ENCODE peak calls at places on chromosomes 13 and 19, in nine cellular contexts. U is WTC11, W is thoracic aorta, J is Calu3, O is HFF-Myc, H is psoas muscle, G is heart right ventricle, A is astrocyte of the spinal cord, R is NB4. S is an unnamed sample.

GRCh38 chr19:19305696-19306095 is 14.6 kb downstream of the SUGP1 start:
- DNase-seq in G (no peak), J (no peak), W (no peak), A (no peak), O (no peak), H (no peak), U (no peak), R (no peak), S (no peak)

GRCh38 chr13:42333613-42334328 is 61.8 kb downstream of the AKAP11 start:
- DNase-seq in O (no peak), U (no peak), R (peak; percentile 33), G (no peak), H (no peak), J (peak; percentile 12), A (peak; percentile 67), W (no peak), S (no peak)

GRCh38 chr19:6215701-6216235 is 64.0 kb downstream of the MLLT1 start:
- DNase-seq in R (no peak), J (no peak), H (no peak), U (no peak), A (no peak), G (no peak), W (no peak), O (no peak), S (no peak)

GRCh38 chr13:20713751-20714150 is 10.3 kb downstream of the IL17D start:
- DNase-seq in G (no peak), O (no peak), R (peak; percentile 38), J (no peak), H (peak; percentile 59), U (no peak), W (no peak), A (peak; percentile 57), S (no peak)

GRCh38 chr19:57803594-57804325 is 11.0 kb downstream of the ZNF552 start:
- DNase-seq in G (no peak), U (peak; percentile 69), R (no peak), J (peak; percentile 43), H (no peak), A (peak; percentile 93), O (peak; percentile 48), W (no peak), S (no peak)

GRCh38 chr13:59391696-59392095 is 772.0 kb downstream of the DIAPH3 start:
- DNase-seq in G (peak; percentile 85), R (peak; percentile 82), U (peak; percentile 48), O (peak; percentile 63), W (no peak), A (peak; percentile 75), J (peak; percentile 39), H (no peak), S (peak; percentile 47)

GRCh38 chr13:90591260-90591926 is 756.1 kb upstream of the MIR17HG start:
- DNase-seq in W (no peak), J (no peak), A (no peak), O (no peak), U (no peak), R (no peak), H (no peak), G (no peak), S (no peak)

GRCh38 chr13:83819156-83819555 is 63.1 kb downstream of the SLITRK1 start:
- DNase-seq in J (no peak), W (no peak), R (no peak), O (no peak), U (no peak), A (peak; percentile 50), H (no peak), G (no peak), S (no peak)

GRCh38 chr19:19514215-19514633 is 1.1 kb downstream of the TSSK6 start:
- DNase-seq in H (peak; percentile 74), W (no peak), U (no peak), J (no peak), A (peak; percentile 50), G (peak; percentile 85), R (no peak), O (no peak), S (peak; percentile 29)

GRCh38 chr19:40685016-40685526 is 5.4 kb downstream of the NUMBL start:
- DNase-seq in U (no peak), R (no peak), O (no peak), G (no peak), W (no peak), H (no peak), J (no peak), A (no peak), S (no peak)
- TF ChIP-seq CTCF in U (no peak), R (no peak), O (no peak), G (no peak), W (no peak), H (no peak), J (no peak), A (no peak), S (no peak)

DNA sequence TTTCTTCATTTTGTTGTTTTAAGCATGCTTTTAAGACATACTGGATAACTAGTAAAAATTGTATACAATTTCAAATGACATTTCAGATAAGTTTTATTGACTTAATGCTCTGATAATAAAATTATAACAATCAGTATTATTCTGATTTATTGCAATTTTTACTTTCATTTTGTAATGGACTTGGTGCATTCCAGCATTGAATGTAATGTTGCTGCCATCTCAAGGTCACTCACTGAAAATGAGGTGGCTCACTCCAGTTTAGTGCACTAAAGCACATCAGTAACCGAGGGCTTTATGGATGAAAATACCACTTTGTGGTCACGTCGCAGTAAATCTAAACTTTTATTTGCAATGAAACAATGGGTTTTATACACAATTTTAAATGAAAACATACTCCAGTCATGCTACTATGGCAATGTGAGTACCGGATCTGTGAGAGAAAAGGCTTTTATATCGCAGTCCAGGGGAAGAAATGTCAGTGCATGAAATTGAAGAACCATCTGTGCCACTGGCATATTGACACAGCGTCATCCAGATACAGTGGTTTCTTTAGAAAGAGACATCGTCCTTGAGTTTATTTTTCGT is 20.7 kb upstream of the ZNF507 start:
- DNase-seq in G (no peak), J (no peak), R (no peak), H (no peak), U (no peak), A (no peak), O (no peak), W (no peak), S (no peak)
- TF ChIP-seq CTCF in G (no peak), J (no peak), R (no peak), H (no peak), U (no peak), A (no peak), O (no peak), W (no peak), S (peak; percentile 2)

GRCh38 chr19:12838182-12838890 is at the start of gene MAST1:
- DNase-seq in G (no peak), H (peak; percentile 24), O (no peak), J (peak; percentile 61), A (no peak), W (no peak), U (peak; percentile 74), R (peak; percentile 59), S (no peak)
- TF ChIP-seq CTCF in G (peak; percentile 37), H (peak; percentile 48), O (no peak), J (peak; percentile 37), A (peak; percentile 35), W (no peak), U (peak; percentile 72), R (peak; percentile 22), S (peak; percentile 9)

GRCh38 chr13:22944378-22944777 is 236.4 kb upstream of the SGCG start:
- DNase-seq in G (no peak), U (peak; percentile 43), J (no peak), H (no peak), A (no peak), R (no peak), O (no peak), W (no peak), S (no peak)
- TF ChIP-seq CTCF in G (no peak), U (no peak), J (no peak), H (no peak), A (no peak), R (no peak), O (no peak), W (no peak), S (no peak)

GRCh38 chr19:50722248-50723013 is 733 bp upstream of the CLEC11A start:
- DNase-seq in H (no peak), R (peak; percentile 57), O (no peak), J (no peak), A (no peak), W (no peak), U (no peak), G (no peak), S (no peak)

GRCh38 chr19:50719566-50719965 is at the start of gene SHANK1:
- DNase-seq in U (peak; percentile 76), R (peak; percentile 65), H (no peak), W (no peak), O (no peak), G (no peak), J (no peak), A (no peak), S (no peak)

GRCh38 chr19:50720181-50720920 is 749 bp upstream of the SHANK1 start:
- DNase-seq in O (no peak), A (no peak), H (no peak), J (no peak), W (no peak), U (no peak), G (no peak), R (peak; percentile 32), S (no peak)

GRCh38 chr19:50721441-50722137 is 1.6 kb upstream of the CLEC11A start:
- DNase-seq in G (no peak), H (peak; percentile 35), W (no peak), A (no peak), U (no peak), R (peak; percentile 42), J (no peak), O (no peak), S (no peak)

DNA sequence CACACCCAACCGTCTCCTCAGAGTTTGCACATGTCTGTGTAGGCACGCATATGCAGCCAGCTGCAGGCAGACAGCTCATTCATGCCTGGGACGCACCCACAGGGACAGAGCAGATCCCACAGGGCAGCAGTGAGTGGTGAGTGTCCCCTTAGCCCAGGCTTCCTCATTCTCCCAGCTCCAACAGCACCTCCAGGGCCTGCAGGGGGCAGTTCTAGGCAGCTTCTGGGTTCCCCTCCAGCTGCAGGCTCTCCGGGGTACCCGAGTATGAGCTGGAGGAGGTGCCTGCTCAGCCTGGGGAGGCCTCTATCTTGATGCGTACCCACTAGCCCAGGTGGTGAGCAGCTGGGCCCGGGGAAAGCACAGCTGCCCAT is 1.3 kb upstream of the SHANK1 start:
- DNase-seq in O (peak; percentile 63), R (peak; percentile 94), G (no peak), J (no peak), U (peak; percentile 36), A (no peak), H (no peak), W (no peak), S (peak; percentile 14)
- TF ChIP-seq CTCF in O (peak; percentile 24), R (peak; percentile 58), G (no peak), J (no peak), U (no peak), A (no peak), H (no peak), W (no peak), S (peak; percentile 4)

S was measured in AG09319.